ENCODE peak calls at places on chromosomes 16 and 17, in four cellular contexts. X, N, U and B are unnamed samples.

GRCh38 chr17:266219-266618 is 84.8 kb upstream of the DOC2B start:
- DNase-seq in X (no peak), N (peak), U (no peak), B (peak)

GRCh38 chr17:62740066-62740465 is 68.0 kb downstream of the MARCHF10 start:
- DNase-seq in N (no peak), U (no peak), X (no peak), B (no peak)

GRCh38 chr16:75486666-75487313 is 8.5 kb downstream of the CHST6 start:
- DNase-seq in N (no peak), U (no peak), X (no peak), B (no peak)

GRCh38 chr16:57096192-57096591 is 3.8 kb downstream of the CPNE2 start:
- DNase-seq in U (no peak), X (no peak), N (no peak), B (no peak)

GRCh38 chr16:21265104-21265825 is 12.8 kb downstream of the CRYM start:
- DNase-seq in U (no peak), N (no peak), X (no peak), B (no peak)

GRCh38 chr17:59786536-59787319 is 79.3 kb downstream of the VMP1 start:
- DNase-seq in X (no peak), N (peak), U (peak), B (peak)

GRCh38 chr16:2702438-2702825 is 17.6 kb downstream of the PRSS27 start:
- DNase-seq in N (no peak), U (no peak), X (no peak), B (no peak)

GRCh38 chr17:27575100-27575911 is 55.7 kb upstream of the LGALS9 start:
- DNase-seq in X (no peak), U (no peak), N (no peak), B (no peak)

GRCh38 chr17:42525221-42525620 is 10.8 kb upstream of the NAGLU start:
- DNase-seq in X (no peak), U (no peak), N (no peak), B (no peak)

GRCh38 chr16:85829751-85830445 is 30.4 kb downstream of the COX4I1 start:
- DNase-seq in X (no peak), N (peak), U (no peak), B (no peak)

GRCh38 chr17:13228225-13228624 is 210.4 kb upstream of the ELAC2 start:
- DNase-seq in X (no peak), U (no peak), N (no peak), B (no peak)

GRCh38 chr17:2867441-2868424 is 71.5 kb downstream of the RAP1GAP2 start:
- DNase-seq in U (no peak), N (no peak), X (no peak), B (peak)

GRCh38 chr17:42843358-42843934 is 934 bp upstream of the AOC2 start:
- DNase-seq in U (no peak), N (no peak), X (peak), B (peak)

GRCh38 chr16:3771513-3771912 is 54.2 kb upstream of the TRAP1 start:
- DNase-seq in N (no peak), U (no peak), X (no peak), B (no peak)

GRCh38 chr16:25788637-25789036 is 96.9 kb downstream of the HS3ST4 start:
- DNase-seq in X (no peak), U (no peak), N (no peak), B (no peak)

GRCh38 chr17:71118039-71118438 is 948.7 kb downstream of the KCNJ2 start:
- DNase-seq in X (no peak), U (no peak), N (no peak), B (peak)

GRCh38 chr16:55495616-55496289 is 13.1 kb upstream of the LPCAT2 start:
- DNase-seq in X (no peak), U (no peak), N (no peak), B (no peak)

GRCh38 chr17:71392715-71393567 is 727.9 kb upstream of the SOX9 start:
- DNase-seq in X (no peak), N (no peak), U (no peak), B (no peak)

GRCh38 chr16:1958715-1959268 is 546 bp upstream of the NDUFB10 start:
- DNase-seq in N (peak), X (no peak), U (no peak), B (no peak)

GRCh38 chr17:67696853-67697505 is 20.8 kb upstream of the NOL11 start:
- DNase-seq in N (no peak), X (no peak), U (no peak), B (no peak)

GRCh38 chr16:57627184-57627871 is 1.1 kb upstream of the ADGRG1 start:
- DNase-seq in U (no peak), N (no peak), X (no peak), B (no peak)

GRCh38 chr17:30567231-30568116 is 90.3 kb downstream of the GOSR1 start:
- DNase-seq in U (no peak), X (no peak), N (no peak), B (no peak)

GRCh38 chr16:53668869-53669268 is 34.8 kb downstream of the RPGRIP1L start:
- DNase-seq in N (no peak), U (no peak), X (no peak), B (no peak)

GRCh38 chr16:6160303-6160702 is 1062.7 kb upstream of the EEF2KMT start:
- DNase-seq in N (no peak), U (no peak), X (no peak), B (no peak)